ENCODE peak calls at places on chromosomes 6 and 20, in seven cellular contexts. U is IMR-90, P is iPS DF 19.7, Z is esophagus squamous epithelium, S is astrocyte of the spinal cord, D is KBM-7, K is mucosa of descending colon. V is an unnamed sample.

GRCh38 chr20:6173481-6173880 is 50.7 kb upstream of the FERMT1 start:
- DNase-seq in U (no peak), P (no peak), Z (no peak), S (no peak), D (no peak), K (no peak), V (no peak)

GRCh38 chr6:160139420-160139851 is 17.8 kb downstream of the SLC22A1 start:
- DNase-seq in U (peak; percentile 92), P (no peak), Z (no peak), S (peak; percentile 88), D (no peak), K (no peak), V (peak; percentile 90)

GRCh38 chr6:37985355-37985754 is 165.8 kb downstream of the ZFAND3 start:
- DNase-seq in U (no peak), P (no peak), Z (no peak), S (no peak), D (no peak), K (no peak), V (no peak)

GRCh38 chr20:46221271-46221670 is 87.0 kb downstream of the CDH22 start:
- DNase-seq in U (no peak), P (no peak), Z (no peak), S (no peak), D (no peak), K (no peak), V (no peak)

GRCh38 chr6:81938991-81939773 is 186.7 kb upstream of the TENT5A start:
- DNase-seq in U (peak; percentile 76), P (no peak), Z (no peak), S (peak; percentile 53), D (no peak), K (no peak), V (peak; percentile 69)

GRCh38 chr20:35006531-35006971 is 50.9 kb downstream of the MYH7B start:
- DNase-seq in U (no peak), P (no peak), Z (no peak), S (no peak), D (no peak), K (peak; percentile 12), V (no peak)

GRCh38 chr6:10598084-10598960 is 77.2 kb downstream of the GCNT2 start:
- DNase-seq in U (no peak), P (no peak), Z (no peak), S (no peak), D (peak; percentile 87), K (no peak), V (no peak)

GRCh38 chr6:11648436-11648775 is 110.9 kb downstream of the TMEM170B start:
- DNase-seq in U (no peak), P (no peak), Z (no peak), S (no peak), D (no peak), K (no peak), V (no peak)

GRCh38 chr6:21738180-21739094 is 144.9 kb downstream of the SOX4 start:
- DNase-seq in U (peak; percentile 44), P (no peak), Z (no peak), S (peak; percentile 33), D (no peak), K (no peak), V (no peak)

GRCh38 chr20:18405826-18406225 is 61.0 kb downstream of the DZANK1 start:
- DNase-seq in U (no peak), P (no peak), Z (no peak), S (no peak), D (no peak), K (no peak), V (no peak)

GRCh38 chr20:61886721-61887658 is 178.7 kb downstream of the TAF4 start:
- DNase-seq in U (peak; percentile 35), P (peak; percentile 15), Z (no peak), S (peak; percentile 32), D (peak; percentile 57), K (peak; percentile 36), V (peak; percentile 31)

GRCh38 chr6:22657341-22657985 is 88.1 kb downstream of the HDGFL1 start:
- DNase-seq in U (no peak), P (no peak), Z (no peak), S (no peak), D (no peak), K (no peak), V (peak; percentile 14)

GRCh38 chr20:34768105-34768504 is 57.3 kb downstream of the NCOA6 start:
- DNase-seq in U (peak; percentile 80), P (no peak), Z (no peak), S (peak; percentile 15), D (no peak), K (no peak), V (peak; percentile 41)

GRCh38 chr20:55471052-55472006 is 534.0 kb downstream of the CBLN4 start:
- DNase-seq in U (no peak), P (no peak), Z (no peak), S (no peak), D (no peak), K (no peak), V (no peak)

GRCh38 chr6:1068068-1068467 is 243.8 kb upstream of the FOXQ1 start:
- DNase-seq in U (peak; percentile 73), P (no peak), Z (no peak), S (peak; percentile 31), D (no peak), K (no peak), V (no peak)

GRCh38 chr6:80091506-80091905 is 15.0 kb upstream of the BCKDHB start:
- DNase-seq in U (no peak), P (no peak), Z (no peak), S (no peak), D (no peak), K (no peak), V (no peak)

GRCh38 chr20:59403261-59403961 is 103.0 kb downstream of the EDN3 start:
- DNase-seq in U (no peak), P (no peak), Z (no peak), S (no peak), D (peak; percentile 50), K (peak; percentile 79), V (peak; percentile 2)

GRCh38 chr6:6825986-6826901 is 237.7 kb downstream of the LY86 start:
- DNase-seq in U (no peak), P (no peak), Z (no peak), S (peak; percentile 11), D (peak; percentile 90), K (peak; percentile 66), V (peak; percentile 29)

GRCh38 chr20:2289475-2289874 is 6.3 kb upstream of the TGM3 start:
- DNase-seq in U (no peak), P (no peak), Z (no peak), S (no peak), D (peak; percentile 70), K (no peak), V (no peak)

GRCh38 chr6:132813173-132813856 is 1.1 kb upstream of the RPS12 start:
- DNase-seq in U (no peak), P (no peak), Z (no peak), S (peak; percentile 68), D (peak; percentile 73), K (peak; percentile 65), V (peak; percentile 42)

GRCh38 chr20:58645277-58645968 is 5.7 kb upstream of the STX16 start:
- DNase-seq in U (peak; percentile 56), P (no peak), Z (no peak), S (peak; percentile 89), D (no peak), K (no peak), V (peak; percentile 82)

GRCh38 chr6:33878541-33878940 is 74.7 kb upstream of the MLN start:
- DNase-seq in U (no peak), P (no peak), Z (no peak), S (no peak), D (no peak), K (no peak), V (no peak)

GRCh38 chr20:63177785-63178444 is 38.0 kb downstream of the YTHDF1 start:
- DNase-seq in U (no peak), P (no peak), Z (no peak), S (no peak), D (no peak), K (no peak), V (no peak)

GRCh38 chr20:60835883-60836282 is 416.2 kb upstream of the CDH4 start:
- DNase-seq in U (no peak), P (no peak), Z (no peak), S (no peak), D (no peak), K (no peak), V (no peak)

GRCh38 chr20:4714818-4715217 is 6.9 kb upstream of the PRND start:
- DNase-seq in U (no peak), P (no peak), Z (no peak), S (no peak), D (no peak), K (no peak), V (no peak)

GRCh38 chr6:5082487-5083306 is 2.4 kb upstream of the PPP1R3G start:
- DNase-seq in U (peak; percentile 81), P (no peak), Z (no peak), S (peak; percentile 54), D (no peak), K (no peak), V (peak; percentile 77)

GRCh38 chr6:134436281-134436815 is 118.4 kb upstream of the SGK1 start:
- DNase-seq in U (peak; percentile 99), P (no peak), Z (no peak), S (peak; percentile 97), D (peak; percentile 18), K (no peak), V (peak; percentile 98)

GRCh38 chr20:10609276-10609675 is 64.5 kb downstream of the JAG1 start:
- DNase-seq in U (peak; percentile 86), P (no peak), Z (no peak), S (peak; percentile 72), D (no peak), K (no peak), V (peak; percentile 90)

GRCh38 chr6:96194675-96195074 is 178.9 kb downstream of the FUT9 start:
- DNase-seq in U (no peak), P (no peak), Z (no peak), S (no peak), D (no peak), K (no peak), V (no peak)

GRCh38 chr6:85923013-85923430 is 280.3 kb upstream of the SYNCRIP start:
- DNase-seq in U (peak; percentile 51), P (peak; percentile 54), Z (no peak), S (peak; percentile 22), D (peak; percentile 75), K (no peak), V (peak; percentile 60)

GRCh38 chr6:110034637-110035096 is 56.6 kb downstream of the GPR6 start:
- DNase-seq in U (no peak), P (no peak), Z (no peak), S (no peak), D (no peak), K (no peak), V (no peak)

GRCh38 chr20:64036346-64037198 is 590 bp downstream of the C20orf204 start:
- DNase-seq in U (peak; percentile 53), P (no peak), Z (no peak), S (no peak), D (peak; percentile 31), K (peak; percentile 23), V (no peak)

V was measured in fibroblast of pulmonary artery.